ENCODE peak calls at places on chromosomes 4 and X, in seven cellular contexts. K, Q, X, H, J, R and I are unnamed samples.

GRCh38 chrX:39613508-39613921 is 484.2 kb downstream of the BCOR start:
- DNase-seq in X (no peak), R (peak), Q (no peak), K (no peak), H (no peak), J (no peak), I (no peak)

GRCh38 chrX:155086961-155087735 is 15.8 kb downstream of the BRCC3 start:
- DNase-seq in Q (no peak), X (no peak), H (no peak), K (no peak), J (no peak), R (no peak), I (no peak)

GRCh38 chrX:23883737-23884354 is 23.9 kb downstream of the APOO start:
- DNase-seq in X (no peak), Q (no peak), K (peak), H (no peak), J (no peak), R (no peak), I (no peak)

GRCh38 chrX:2410279-2411020 is 90.3 kb downstream of the DHRSX start:
- DNase-seq in R (no peak), X (no peak), H (no peak), J (no peak), Q (no peak), K (no peak), I (peak)

GRCh38 chrX:102697506-102697905 is 14.7 kb upstream of the GPRASP2 start:
- DNase-seq in Q (no peak), K (no peak), X (no peak), H (no peak), R (no peak), J (no peak), I (no peak)

GRCh38 chrX:9867753-9868152 is 81.5 kb downstream of the SHROOM2 start:
- DNase-seq in X (no peak), H (no peak), J (no peak), K (no peak), Q (no peak), R (no peak), I (no peak)

GRCh38 chrX:71183341-71183740 is 38.7 kb downstream of the NLGN3 start:
- DNase-seq in Q (no peak), R (no peak), K (no peak), X (no peak), H (no peak), J (no peak), I (no peak)

GRCh38 chrX:19658030-19658429 is 142.7 kb upstream of the MAP3K15 start:
- DNase-seq in K (no peak), H (no peak), J (no peak), X (no peak), R (no peak), Q (no peak), I (no peak)

GRCh38 chr4:40316782-40317635 is 18.1 kb upstream of the CHRNA9 start:
- DNase-seq in X (peak), Q (peak), H (no peak), J (no peak), K (peak), R (no peak), I (no peak)

GRCh38 chr4:171390626-171391025 is 422.6 kb upstream of the GALNTL6 start:
- DNase-seq in X (no peak), J (no peak), H (no peak), K (no peak), Q (no peak), R (no peak), I (no peak)